ENCODE peak calls at places on chromosomes 3 and 15, in six cellular contexts. One of them, this sample, is unnamed.

GRCh38 chr3:143171141-143171651 is 51.6 kb downstream of the CHST2 start:
- DNase-seq in Karpas-422: peak; percentile 63
- DNase-seq in MM.1S: peak; percentile 49
- DNase-seq in HCT116: no peak
- DNase-seq in GM23248: peak; percentile 29
- DNase-seq in SK-N-SH: no peak
- DNase-seq in this sample: no peak

GRCh38 chr15:48112242-48112641 is 8.5 kb upstream of the SLC24A5 start:
- DNase-seq in MM.1S: no peak
- DNase-seq in SK-N-SH: peak; percentile 36
- DNase-seq in HCT116: peak; percentile 0
- DNase-seq in GM23248: peak; percentile 7
- DNase-seq in Karpas-422: peak; percentile 43
- DNase-seq in this sample: peak; percentile 51

GRCh38 chr3:29240248-29240647 is 40.6 kb upstream of the RBMS3 start:
- DNase-seq in Karpas-422: no peak
- DNase-seq in SK-N-SH: no peak
- DNase-seq in GM23248: peak; percentile 43
- DNase-seq in HCT116: no peak
- DNase-seq in MM.1S: no peak
- DNase-seq in this sample: peak; percentile 77

GRCh38 chr3:41202075-41202833 is 2.9 kb downstream of the CTNNB1 start:
- DNase-seq in GM23248: no peak
- DNase-seq in MM.1S: no peak
- DNase-seq in HCT116: no peak
- DNase-seq in SK-N-SH: no peak
- DNase-seq in Karpas-422: no peak
- DNase-seq in this sample: peak; percentile 9

GRCh38 chr15:90597477-90598052 is 67.8 kb downstream of the CRTC3 start:
- DNase-seq in SK-N-SH: no peak
- DNase-seq in GM23248: no peak
- DNase-seq in MM.1S: peak; percentile 17
- DNase-seq in HCT116: no peak
- DNase-seq in Karpas-422: no peak
- DNase-seq in this sample: no peak

GRCh38 chr15:36832792-36833191 is 253.4 kb downstream of the CDIN1 start:
- DNase-seq in GM23248: peak; percentile 59
- DNase-seq in MM.1S: no peak
- DNase-seq in Karpas-422: no peak
- DNase-seq in HCT116: no peak
- DNase-seq in SK-N-SH: no peak
- DNase-seq in this sample: no peak

GRCh38 chr15:42084465-42085235 is 9.7 kb downstream of the PLA2G4D start:
- DNase-seq in SK-N-SH: peak; percentile 89
- DNase-seq in Karpas-422: peak; percentile 77
- DNase-seq in HCT116: no peak
- DNase-seq in MM.1S: peak; percentile 42
- DNase-seq in GM23248: peak; percentile 74
- DNase-seq in this sample: peak; percentile 95

GRCh38 chr3:115823083-115823482 is 199.8 kb downstream of the GAP43 start:
- DNase-seq in HCT116: no peak
- DNase-seq in SK-N-SH: no peak
- DNase-seq in GM23248: no peak
- DNase-seq in MM.1S: no peak
- DNase-seq in Karpas-422: no peak
- DNase-seq in this sample: peak; percentile 19

GRCh38 chr3:129526121-129526900 is 2.1 kb upstream of the RHO start:
- DNase-seq in Karpas-422: peak; percentile 86
- DNase-seq in MM.1S: peak; percentile 18
- DNase-seq in HCT116: no peak
- DNase-seq in GM23248: peak; percentile 11
- DNase-seq in SK-N-SH: no peak
- DNase-seq in this sample: no peak

GRCh38 chr3:126083138-126083445 is 832 bp downstream of the SLC41A3 start:
- DNase-seq in Karpas-422: peak; percentile 47
- DNase-seq in MM.1S: no peak
- DNase-seq in HCT116: no peak
- DNase-seq in SK-N-SH: no peak
- DNase-seq in GM23248: no peak
- DNase-seq in this sample: no peak

GRCh38 chr3:112894258-112894657 is 47.6 kb upstream of the CD200R1L start:
- DNase-seq in Karpas-422: no peak
- DNase-seq in GM23248: peak; percentile 36
- DNase-seq in SK-N-SH: no peak
- DNase-seq in HCT116: peak; percentile 0
- DNase-seq in MM.1S: no peak
- DNase-seq in this sample: peak; percentile 18

GRCh38 chr3:40828741-40829415 is 304.1 kb downstream of the ZNF621 start:
- DNase-seq in GM23248: no peak
- DNase-seq in MM.1S: no peak
- DNase-seq in Karpas-422: no peak
- DNase-seq in SK-N-SH: no peak
- DNase-seq in HCT116: no peak
- DNase-seq in this sample: no peak

GRCh38 chr15:41043276-41043675 is 72.8 kb downstream of the INO80 start:
- DNase-seq in HCT116: no peak
- DNase-seq in MM.1S: no peak
- DNase-seq in SK-N-SH: no peak
- DNase-seq in Karpas-422: no peak
- DNase-seq in GM23248: peak; percentile 63
- DNase-seq in this sample: no peak

GRCh38 chr15:40486066-40486770 is 15.4 kb downstream of the CHST14 start:
- DNase-seq in GM23248: no peak
- DNase-seq in HCT116: no peak
- DNase-seq in Karpas-422: peak; percentile 7
- DNase-seq in MM.1S: no peak
- DNase-seq in SK-N-SH: no peak
- DNase-seq in this sample: no peak

GRCh38 chr15:80730931-80731330 is 35.8 kb downstream of the ABHD17C start:
- DNase-seq in SK-N-SH: no peak
- DNase-seq in Karpas-422: no peak
- DNase-seq in GM23248: no peak
- DNase-seq in HCT116: no peak
- DNase-seq in MM.1S: no peak
- DNase-seq in this sample: no peak

GRCh38 chr3:119695480-119695879 is 7.3 kb upstream of the CFAP91 start:
- DNase-seq in HCT116: peak; percentile 49
- DNase-seq in Karpas-422: peak; percentile 58
- DNase-seq in MM.1S: no peak
- DNase-seq in GM23248: peak; percentile 30
- DNase-seq in SK-N-SH: no peak
- DNase-seq in this sample: peak; percentile 58

GRCh38 chr3:42451546-42452230 is 41.3 kb upstream of the LYZL4 start:
- DNase-seq in Karpas-422: no peak
- DNase-seq in SK-N-SH: no peak
- DNase-seq in GM23248: no peak
- DNase-seq in MM.1S: no peak
- DNase-seq in HCT116: no peak
- DNase-seq in this sample: no peak

GRCh38 chr3:120678984-120679383 is 3.1 kb downstream of the HGD start:
- DNase-seq in SK-N-SH: no peak
- DNase-seq in HCT116: no peak
- DNase-seq in Karpas-422: peak; percentile 61
- DNase-seq in GM23248: peak; percentile 29
- DNase-seq in MM.1S: peak; percentile 32
- DNase-seq in this sample: no peak

GRCh38 chr15:34214135-34214534 is 4.2 kb upstream of the KATNBL1 start:
- DNase-seq in HCT116: no peak
- DNase-seq in MM.1S: no peak
- DNase-seq in Karpas-422: no peak
- DNase-seq in SK-N-SH: no peak
- DNase-seq in GM23248: no peak
- DNase-seq in this sample: no peak

GRCh38 chr15:51288143-51289065 is 50.0 kb downstream of the CYP19A1 start:
- DNase-seq in Karpas-422: no peak
- DNase-seq in HCT116: no peak
- DNase-seq in GM23248: peak; percentile 56
- DNase-seq in SK-N-SH: no peak
- DNase-seq in MM.1S: no peak
- DNase-seq in this sample: no peak

GRCh38 chr3:134838599-134838998 is 43.5 kb downstream of the EPHB1 start:
- DNase-seq in SK-N-SH: no peak
- DNase-seq in Karpas-422: peak; percentile 72
- DNase-seq in MM.1S: peak; percentile 36
- DNase-seq in HCT116: no peak
- DNase-seq in GM23248: no peak
- DNase-seq in this sample: peak; percentile 2

GRCh38 chr3:183824761-183825379 is 507 bp downstream of the MAP6D1 start:
- DNase-seq in MM.1S: no peak
- DNase-seq in Karpas-422: peak; percentile 66
- DNase-seq in HCT116: no peak
- DNase-seq in SK-N-SH: peak; percentile 79
- DNase-seq in GM23248: peak; percentile 41
- DNase-seq in this sample: peak; percentile 25

GRCh38 chr3:67094769-67095168 is 96.7 kb downstream of the KBTBD8 start:
- DNase-seq in HCT116: no peak
- DNase-seq in SK-N-SH: no peak
- DNase-seq in GM23248: peak; percentile 15
- DNase-seq in MM.1S: no peak
- DNase-seq in Karpas-422: no peak
- DNase-seq in this sample: no peak

GRCh38 chr3:141789281-141789680 is 26.1 kb downstream of the GRK7 start:
- DNase-seq in GM23248: no peak
- DNase-seq in HCT116: peak; percentile 10
- DNase-seq in SK-N-SH: no peak
- DNase-seq in MM.1S: no peak
- DNase-seq in Karpas-422: peak; percentile 48
- DNase-seq in this sample: peak; percentile 2

GRCh38 chr15:42349178-42349577 is 10.1 kb upstream of the CAPN3 start:
- DNase-seq in GM23248: peak; percentile 69
- DNase-seq in Karpas-422: no peak
- DNase-seq in HCT116: no peak
- DNase-seq in MM.1S: no peak
- DNase-seq in SK-N-SH: no peak
- DNase-seq in this sample: no peak

GRCh38 chr3:171994646-171995441 is 44.5 kb upstream of the FNDC3B start:
- DNase-seq in HCT116: no peak
- DNase-seq in GM23248: peak; percentile 88
- DNase-seq in SK-N-SH: no peak
- DNase-seq in Karpas-422: no peak
- DNase-seq in MM.1S: no peak
- DNase-seq in this sample: peak; percentile 77

GRCh38 chr3:9400626-9401025 is 3.2 kb downstream of the SETD5 start:
- DNase-seq in SK-N-SH: no peak
- DNase-seq in MM.1S: no peak
- DNase-seq in HCT116: no peak
- DNase-seq in Karpas-422: no peak
- DNase-seq in GM23248: peak; percentile 35
- DNase-seq in this sample: no peak
- H3K9ac ChIP-seq in SK-N-SH: peak overlapping the region; percentile 100
- H3K9ac ChIP-seq in MM.1S: no peak overlapping the region
- H3K9ac ChIP-seq in HCT116: peak overlapping the region; percentile 9
- H3K9ac ChIP-seq in Karpas-422: peak overlapping the region; percentile 40
- H3K9ac ChIP-seq in GM23248: peak overlapping the region; percentile 100
- H3K9ac ChIP-seq in this sample: peak overlapping the region; percentile 98

GRCh38 chr15:63603516-63603915 is 6.3 kb downstream of the FBXL22 start:
- DNase-seq in MM.1S: no peak
- DNase-seq in SK-N-SH: no peak
- DNase-seq in HCT116: no peak
- DNase-seq in GM23248: no peak
- DNase-seq in Karpas-422: no peak
- DNase-seq in this sample: no peak

GRCh38 chr15:63604281-63604680 is 7.1 kb downstream of the FBXL22 start:
- DNase-seq in HCT116: no peak
- DNase-seq in GM23248: no peak
- DNase-seq in Karpas-422: no peak
- DNase-seq in MM.1S: no peak
- DNase-seq in SK-N-SH: no peak
- DNase-seq in this sample: no peak

GRCh38 chr15:63606333-63606732 is 9.1 kb downstream of the FBXL22 start:
- DNase-seq in Karpas-422: no peak
- DNase-seq in GM23248: no peak
- DNase-seq in MM.1S: no peak
- DNase-seq in SK-N-SH: no peak
- DNase-seq in HCT116: no peak
- DNase-seq in this sample: no peak

GRCh38 chr15:63605816-63606215 is 8.6 kb downstream of the FBXL22 start:
- DNase-seq in SK-N-SH: no peak
- DNase-seq in MM.1S: no peak
- DNase-seq in GM23248: no peak
- DNase-seq in HCT116: no peak
- DNase-seq in Karpas-422: no peak
- DNase-seq in this sample: no peak

DNA sequence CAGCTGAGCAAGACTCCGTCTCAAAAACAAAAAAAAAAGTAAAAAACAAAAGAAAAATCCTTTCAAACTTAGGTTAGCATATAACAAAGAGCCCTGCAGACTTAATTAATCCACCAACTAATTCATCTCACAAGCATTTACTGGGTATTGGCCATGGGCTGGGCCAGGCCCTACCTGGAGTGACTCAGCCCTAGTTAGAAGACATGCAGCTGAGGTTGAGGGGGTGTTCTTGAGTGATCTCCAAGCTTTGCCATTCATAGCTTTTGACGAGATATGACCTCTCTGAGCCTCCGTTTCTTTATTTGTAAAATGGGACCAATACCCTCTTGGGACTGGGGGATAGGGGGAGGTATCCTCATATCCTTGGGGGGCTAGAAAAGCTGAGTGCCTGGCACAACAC is 7.8 kb downstream of the FBXL22 start:
- DNase-seq in SK-N-SH: no peak
- DNase-seq in MM.1S: no peak
- DNase-seq in GM23248: no peak
- DNase-seq in Karpas-422: no peak
- DNase-seq in HCT116: no peak
- DNase-seq in this sample: no peak
- H3K9me2 ChIP-seq in SK-N-SH: no peaks in the 10 kb centered on the region
- H3K9me2 ChIP-seq in MM.1S: no peaks in the 10 kb centered on the region
- H3K9me2 ChIP-seq in GM23248: no peaks in the 10 kb centered on the region
- H3K9me2 ChIP-seq in Karpas-422: no peaks in the 10 kb centered on the region
- H3K9me2 ChIP-seq in HCT116: no peaks in the 10 kb centered on the region
- H3K9me2 ChIP-seq in this sample: no peaks in the 10 kb centered on the region

GRCh38 chr3:151305778-151306157 is 10.9 kb downstream of the GPR87 start:
- DNase-seq in MM.1S: no peak
- DNase-seq in SK-N-SH: no peak
- DNase-seq in GM23248: peak; percentile 69
- DNase-seq in HCT116: no peak
- DNase-seq in Karpas-422: no peak
- DNase-seq in this sample: no peak
- H3K4me1 ChIP-seq in MM.1S: peaks cover 11% of the 10 kb centered on the region
- H3K4me1 ChIP-seq in SK-N-SH: no peaks in the 10 kb centered on the region
- H3K4me1 ChIP-seq in GM23248: peaks cover 63% of the 10 kb centered on the region
- H3K4me1 ChIP-seq in HCT116: peaks cover 62% of the 10 kb centered on the region
- H3K4me1 ChIP-seq in Karpas-422: peaks cover 4% of the 10 kb centered on the region
- H3K4me1 ChIP-seq in this sample: peaks cover 84% of the 10 kb centered on the region

DNA sequence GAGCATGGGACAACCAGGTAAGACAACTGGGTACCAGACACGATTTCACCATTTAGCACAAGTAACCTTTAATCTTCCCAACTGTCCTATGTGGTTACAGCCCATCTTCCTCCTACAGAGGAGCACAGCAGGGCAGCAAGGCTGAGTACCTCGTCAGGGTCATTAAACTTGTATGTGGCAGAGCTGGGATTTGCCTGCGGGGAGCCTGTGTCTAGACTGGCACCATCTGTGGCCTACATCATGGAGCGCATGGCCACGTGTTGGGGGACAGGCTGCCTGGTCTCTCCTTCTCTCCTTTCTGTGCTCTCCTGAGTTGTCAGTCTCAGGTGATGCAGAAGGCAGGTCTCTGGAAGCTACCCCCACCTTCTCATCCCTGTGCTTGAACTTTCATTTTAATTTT is 32.2 kb downstream of the GOLGA6A start:
- DNase-seq in HCT116: no peak
- DNase-seq in SK-N-SH: no peak
- DNase-seq in GM23248: no peak
- DNase-seq in MM.1S: no peak
- DNase-seq in Karpas-422: no peak
- DNase-seq in this sample: no peak
- H3K9ac ChIP-seq in HCT116: no peak overlapping the region
- H3K9ac ChIP-seq in SK-N-SH: no peak overlapping the region
- H3K9ac ChIP-seq in GM23248: no peak overlapping the region
- H3K9ac ChIP-seq in MM.1S: no peak overlapping the region
- H3K9ac ChIP-seq in Karpas-422: no peak overlapping the region
- H3K9ac ChIP-seq in this sample: no peak overlapping the region